ENCODE peak calls at places on chromosomes 1 and 21, in four cellular contexts. T is CD4-positive, alpha-beta memory T cell; P is CD8-positive, alpha-beta memory T cell; U is AG04450. G is an unnamed sample. For H3K9me3, the result is how much of the 10 kb centered on the place peaks cover.

GRCh38 chr21:35565204-35565611 is 495.1 kb downstream of the SETD4 start:
- DNase-seq in P (no peak), T (no peak), U (no peak), G (no peak)

GRCh38 chr1:203592156-203592555 is 34.5 kb upstream of the ATP2B4 start:
- DNase-seq in P (no peak), T (no peak), U (no peak), G (no peak)

GRCh38 chr1:229859026-229859425 is 208.0 kb upstream of the GALNT2 start:
- DNase-seq in U (no peak), T (no peak), P (no peak), G (no peak)

GRCh38 chr21:14995695-14996490 is 68.9 kb downstream of the NRIP1 start:
- DNase-seq in P (no peak), T (no peak), U (no peak), G (no peak)

GRCh38 chr1:59046730-59047157 is 250.2 kb upstream of the FGGY start:
- DNase-seq in U (no peak), P (peak), T (peak), G (no peak)

GRCh38 chr1:212512731-212513559 is 80.2 kb downstream of the NENF start:
- DNase-seq in P (no peak), U (no peak), T (no peak), G (no peak)

GRCh38 chr1:205077158-205077933 is 6.9 kb downstream of the TMEM81 start:
- DNase-seq in P (no peak), T (no peak), U (no peak), G (no peak)

GRCh38 chr1:202017385-202018225 is 7.2 kb downstream of the ELF3 start:
- DNase-seq in P (no peak), U (no peak), T (no peak), G (no peak)

GRCh38 chr1:229596961-229597699 is 28.8 kb downstream of the TAF5L start:
- DNase-seq in T (no peak), U (no peak), P (no peak), G (no peak)

GRCh38 chr1:9279172-9279840 is 13.4 kb upstream of the SPSB1 start:
- DNase-seq in U (no peak), T (no peak), P (no peak), G (no peak)

GRCh38 chr1:74933500-74933899 is 200.5 kb downstream of the TYW3 start:
- DNase-seq in P (no peak), T (no peak), U (no peak), G (no peak)

GRCh38 chr1:212973899-212974298 is 23.6 kb downstream of the VASH2 start:
- DNase-seq in T (no peak), U (no peak), P (no peak), G (no peak)

GRCh38 chr1:59549903-59550302 is 253.0 kb downstream of the FGGY start:
- DNase-seq in T (no peak), P (no peak), U (peak), G (no peak)

GRCh38 chr1:168482106-168482505 is 61.7 kb downstream of the XCL2 start:
- DNase-seq in T (no peak), P (no peak), U (no peak), G (no peak)

GRCh38 chr21:37478821-37479220 is 112.2 kb downstream of the DYRK1A start:
- DNase-seq in T (no peak), P (no peak), U (no peak), G (no peak)

GRCh38 chr1:36446261-36446660 is 4.0 kb downstream of the OSCP1 start:
- DNase-seq in T (no peak), P (no peak), U (no peak), G (no peak)

GRCh38 chr1:54471588-54471987 is 65.4 kb upstream of the SSBP3 start:
- DNase-seq in U (no peak), T (no peak), P (no peak), G (no peak)

GRCh38 chr1:43327549-43328292 is 9.9 kb upstream of the MPL start:
- DNase-seq in P (no peak), T (no peak), U (no peak), G (no peak)

GRCh38 chr1:145962157-145963102 is 1.9 kb downstream of the ANKRD34A start:
- DNase-seq in P (peak), T (no peak), U (no peak), G (peak)

GRCh38 chr1:228963795-228964177 is 228.5 kb downstream of the RHOU start:
- DNase-seq in P (no peak), U (no peak), T (no peak), G (no peak)

GRCh38 chr1:247146671-247147070 is 25.1 kb downstream of the ZNF124 start:
- DNase-seq in P (no peak), U (no peak), T (no peak), G (no peak)
- H3K9me3 ChIP-seq in P (half or more), U (half or more), T (under half), G (under half)

GRCh38 chr1:174324493-174324892 is 123.3 kb upstream of the GPR52 start:
- DNase-seq in T (no peak), U (no peak), P (no peak), G (no peak)
- H3K9me3 ChIP-seq in T (under half), U (under half), P (under half), G (under half)

DNA sequence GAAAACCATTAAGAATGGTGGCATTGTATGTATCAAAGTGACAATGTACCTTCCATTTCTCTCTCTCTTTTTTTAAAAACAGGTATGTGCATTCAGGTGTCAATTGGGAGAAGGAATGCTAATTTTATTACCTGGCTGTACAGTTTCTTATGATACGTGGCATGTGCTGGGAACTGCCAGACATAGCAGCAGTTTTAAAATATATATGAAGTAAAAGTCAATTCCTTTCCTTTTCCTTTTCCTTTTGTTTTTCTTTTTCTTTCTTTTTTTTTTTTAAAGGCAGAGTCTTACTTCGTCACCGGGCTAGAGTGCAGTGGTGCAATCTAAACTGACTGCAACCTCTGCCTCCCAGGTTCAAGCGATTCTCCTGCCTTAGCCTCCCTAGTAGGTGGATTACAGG is 37.0 kb downstream of the SPEN start:
- DNase-seq in T (no peak), P (no peak), U (no peak), G (no peak)
- H3K9me3 ChIP-seq in T (under half), P (under half), U (under half), G (under half)

DNA sequence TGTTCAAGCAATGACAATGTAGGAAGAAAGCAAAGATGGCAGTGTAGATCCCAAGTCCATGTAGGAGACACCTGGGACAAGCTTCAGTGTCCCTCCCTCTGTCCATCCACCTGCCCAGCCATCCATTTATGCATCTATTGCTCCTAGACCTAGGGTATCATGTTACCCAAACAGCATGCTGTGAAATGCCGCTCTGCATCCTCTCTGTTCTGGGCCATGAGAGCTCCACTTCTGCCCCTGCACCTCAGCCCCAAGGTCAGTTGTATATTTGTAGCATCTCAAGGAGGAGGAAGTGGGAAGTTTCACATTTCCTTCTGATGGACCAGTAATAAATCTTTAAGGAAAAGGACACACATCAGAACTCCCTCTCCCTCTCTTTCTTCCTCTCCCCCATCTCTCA is 27.9 kb upstream of the TSPEAR start:
- DNase-seq in P (no peak), U (no peak), T (no peak), G (no peak)
- H3K9me3 ChIP-seq in P (under half), U (under half), T (under half), G (under half)

DNA sequence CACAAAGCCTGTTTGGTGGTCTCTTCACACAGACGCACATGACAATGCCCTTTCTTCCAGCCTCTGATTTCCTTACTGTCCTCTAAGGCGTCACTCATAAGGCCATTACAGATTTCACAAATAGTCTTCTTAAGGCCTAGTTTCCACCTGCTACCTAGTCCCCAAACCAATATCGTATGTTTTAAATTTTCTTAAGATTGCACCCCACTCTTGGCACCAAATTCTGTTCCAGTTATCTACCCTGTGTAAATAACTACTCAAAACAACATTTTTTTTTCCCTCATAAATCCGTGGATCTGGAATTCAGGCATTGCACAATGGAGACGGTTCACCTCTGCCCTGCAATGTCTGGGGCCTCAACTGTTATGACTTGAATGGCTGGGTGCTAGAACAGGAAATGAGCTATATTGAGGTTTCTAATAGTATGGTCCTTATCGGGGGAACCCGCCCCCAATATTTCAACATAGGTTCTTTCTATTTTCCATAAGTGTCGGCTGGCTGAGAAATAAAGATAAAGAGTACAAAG is 36.9 kb upstream of the SERTAD4 start:
- DNase-seq in P (no peak), U (no peak), T (no peak), G (no peak)
- H3K9me3 ChIP-seq in P (under half), U (under half), T (under half), G (under half)

GRCh38 chr1:61378498-61379180 is 296.3 kb downstream of the NFIA start:
- DNase-seq in P (no peak), T (no peak), U (no peak), G (no peak)

GRCh38 chr1:61377242-61377958 is 295.0 kb downstream of the NFIA start:
- DNase-seq in P (no peak), U (no peak), T (no peak), G (no peak)

GRCh38 chr1:61376151-61376550 is 293.8 kb downstream of the NFIA start:
- DNase-seq in P (no peak), T (no peak), U (no peak), G (no peak)

GRCh38 chr1:61379693-61380092 is 297.3 kb downstream of the NFIA start:
- DNase-seq in T (no peak), U (no peak), P (no peak), G (no peak)

DNA sequence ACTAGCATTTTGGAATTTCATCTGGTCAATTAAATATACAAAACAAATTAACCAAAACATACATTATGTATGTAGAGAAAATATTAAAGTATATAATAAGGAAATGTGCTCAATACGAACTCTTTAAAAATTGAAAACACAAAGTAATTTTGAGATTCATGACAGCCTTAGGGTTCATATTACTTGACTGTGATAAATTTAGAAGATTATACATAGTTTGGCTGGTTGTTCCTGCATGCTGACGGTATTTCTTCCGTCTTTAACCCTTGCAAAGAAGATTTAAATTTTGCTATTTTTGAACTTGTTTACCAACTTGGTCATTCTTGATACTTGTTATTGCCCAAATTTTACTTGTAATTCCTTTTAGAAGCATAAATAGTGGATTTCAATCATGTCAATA is 298.2 kb downstream of the NFIA start:
- DNase-seq in P (no peak), U (no peak), T (no peak), G (no peak)
- H3K9me3 ChIP-seq in P (under half), U (under half), T (under half), G (under half)

DNA sequence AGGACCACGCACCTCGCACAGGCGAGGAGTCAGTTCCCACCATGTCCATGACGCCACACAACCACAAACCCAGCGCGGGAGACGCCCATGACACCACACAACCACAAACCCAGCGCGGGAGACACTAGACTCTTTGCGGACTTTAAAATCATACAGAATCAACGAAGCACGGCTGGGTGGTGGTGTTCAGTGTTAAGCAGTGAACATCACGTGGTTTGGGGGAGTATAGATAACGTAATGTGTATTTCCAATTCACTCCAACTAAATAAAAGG is 19.2 kb downstream of the PTTG1IP start:
- DNase-seq in P (no peak), U (no peak), T (no peak), G (no peak)
- H3K9me3 ChIP-seq in P (under half), U (under half), T (under half), G (under half)

DNA sequence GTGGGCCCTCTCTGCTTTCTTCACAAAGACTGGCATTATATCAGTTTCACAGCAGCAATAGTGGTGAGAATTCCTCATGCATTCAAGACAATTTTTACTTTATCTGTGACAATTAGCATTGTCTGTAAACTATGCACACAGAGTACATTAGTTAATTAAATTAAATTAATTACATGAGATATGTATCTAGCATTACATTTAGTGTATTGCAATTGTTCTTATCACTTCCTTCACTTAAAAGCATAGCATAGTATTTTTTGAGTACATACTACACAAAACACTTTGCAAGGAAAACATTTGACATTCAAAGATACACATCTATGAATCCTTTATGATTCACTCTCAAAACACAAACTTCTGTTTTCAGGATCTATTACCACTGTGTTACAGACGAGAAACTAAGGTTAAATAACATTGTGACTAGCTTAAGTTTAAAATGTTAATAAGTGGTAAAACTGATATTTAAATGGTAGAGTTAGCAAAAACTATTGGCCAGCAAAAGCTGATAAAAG is 1542.6 kb downstream of the PLA2G4A start:
- DNase-seq in T (no peak), U (no peak), P (no peak), G (no peak)
- H3K9me3 ChIP-seq in T (under half), U (under half), P (under half), G (under half)